ENCODE peak calls at places on chromosomes 2 and 18, in seven cellular contexts. G is body of pancreas, I is K562, V is uterus, U is A549, O is lung, A is cardiac muscle cell. Y is an unnamed sample. For H3K9me3, the result is how much of the 10 kb centered on the place peaks cover.

GRCh38 chr2:201777043-201777442 is 3.7 kb downstream of the ALS2 start:
- DNase-seq in I (no peak), A (no peak), U (no peak), O (no peak), G (no peak), V (no peak), Y (no peak)

GRCh38 chr2:11753886-11754704 is 7.7 kb downstream of the LPIN1 start:
- DNase-seq in G (no peak), A (no peak), U (peak), O (no peak), I (peak), V (no peak), Y (peak)

GRCh38 chr2:169397697-169398096 is 35.4 kb upstream of the LRP2 start:
- DNase-seq in I (peak), G (no peak), O (no peak), V (no peak), A (no peak), U (no peak), Y (no peak)

GRCh38 chr2:121266543-121267106 is 18.4 kb downstream of the TFCP2L1 start:
- DNase-seq in V (no peak), I (no peak), O (no peak), G (no peak), A (no peak), U (no peak), Y (no peak)

GRCh38 chr2:137229834-137230233 is 464.5 kb downstream of the THSD7B start:
- DNase-seq in U (no peak), I (no peak), V (no peak), A (no peak), G (no peak), O (no peak), Y (no peak)

GRCh38 chr18:2994603-2995432 is 18.1 kb downstream of the LPIN2 start:
- DNase-seq in A (no peak), G (no peak), I (peak), O (no peak), U (no peak), V (no peak), Y (no peak)

GRCh38 chr2:225462945-225463344 is 63.4 kb downstream of the NYAP2 start:
- DNase-seq in I (peak), G (no peak), O (no peak), U (no peak), V (no peak), A (no peak), Y (no peak)

GRCh38 chr2:181466661-181467576 is 9.7 kb downstream of the ITGA4 start:
- DNase-seq in V (peak), U (no peak), I (peak), O (peak), A (peak), G (peak), Y (peak)

GRCh38 chr2:43041661-43042360 is 184.6 kb downstream of the ZFP36L2 start:
- DNase-seq in I (peak), V (peak), O (no peak), G (no peak), U (peak), A (peak), Y (no peak)

GRCh38 chr18:37460616-37461015 is 105.0 kb downstream of the CELF4 start:
- DNase-seq in I (no peak), U (no peak), G (no peak), V (no peak), A (no peak), O (no peak), Y (no peak)

GRCh38 chr2:11481426-11481788 is 15.4 kb upstream of the E2F6 start:
- DNase-seq in O (no peak), U (no peak), I (no peak), G (no peak), V (no peak), A (no peak), Y (no peak)

GRCh38 chr18:48948112-48949050 is 2.4 kb downstream of the SMAD7 start:
- DNase-seq in V (no peak), U (no peak), O (no peak), I (peak), G (peak), A (peak), Y (peak)

GRCh38 chr18:50866765-50867164 is 12.2 kb upstream of the ME2 start:
- DNase-seq in I (no peak), O (no peak), A (no peak), G (no peak), V (no peak), U (no peak), Y (peak)

GRCh38 chr2:198052741-198053140 is 248.3 kb downstream of the PLCL1 start:
- DNase-seq in O (no peak), I (no peak), V (no peak), U (no peak), A (no peak), G (no peak), Y (no peak)

GRCh38 chr2:2798337-2798736 is 467.3 kb upstream of the MYT1L start:
- DNase-seq in U (no peak), O (no peak), G (no peak), I (no peak), A (no peak), V (no peak), Y (no peak)
- H3K9me3 ChIP-seq in U (under half), O (under half), G (under half), I (under half), A (under half), V (under half), Y (under half)

GRCh38 chr18:44597797-44598196 is 82.9 kb upstream of the SETBP1 start:
- DNase-seq in G (no peak), A (no peak), V (no peak), U (no peak), O (no peak), I (no peak), Y (no peak)
- H3K4me3 ChIP-seq in G (no peak), A (no peak), V (no peak), U (no peak), O (no peak), I (no peak), Y (no peak)

DNA sequence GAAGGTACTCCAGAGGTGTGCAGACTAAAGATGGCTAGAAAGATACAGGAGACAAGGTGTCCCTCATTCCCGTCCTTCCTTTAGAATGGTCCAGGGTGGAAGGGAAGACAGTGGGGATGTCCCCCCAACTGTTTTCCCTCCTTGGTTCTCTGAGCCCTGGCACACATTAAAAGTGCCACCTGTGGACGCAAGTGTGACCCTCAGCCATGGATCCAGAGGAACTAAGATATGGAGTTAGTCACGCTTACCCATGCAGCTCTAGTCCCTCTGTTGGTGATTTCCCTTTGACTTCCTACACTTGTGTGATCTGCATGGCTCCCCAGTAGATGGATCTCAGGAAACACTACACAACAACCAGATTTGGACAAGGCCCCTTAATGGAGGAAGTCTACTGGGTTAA is 113.1 kb upstream of the SRD5A2 start:
- DNase-seq in A (peak), O (no peak), G (no peak), U (no peak), I (peak), V (no peak), Y (no peak)
- H3K9me3 ChIP-seq in A (under half), O (under half), G (under half), U (half or more), I (under half), V (under half), Y (under half)

GRCh38 chr18:59001166-59001565 is 136.5 kb downstream of the ZNF532 start:
- DNase-seq in G (no peak), O (peak), U (no peak), V (no peak), A (no peak), I (no peak), Y (no peak)

GRCh38 chr18:58996131-58996632 is 131.5 kb downstream of the ZNF532 start:
- DNase-seq in I (no peak), V (no peak), O (no peak), A (no peak), G (no peak), U (no peak), Y (no peak)

GRCh38 chr18:58995663-58996062 is 131.0 kb downstream of the ZNF532 start:
- DNase-seq in G (no peak), U (no peak), O (no peak), A (no peak), V (no peak), I (no peak), Y (no peak)

GRCh38 chr18:58997811-58998337 is 133.2 kb downstream of the ZNF532 start:
- DNase-seq in V (peak), O (no peak), A (no peak), G (no peak), U (no peak), I (no peak), Y (no peak)

GRCh38 chr18:58998421-58999203 is 133.9 kb downstream of the ZNF532 start:
- DNase-seq in O (peak), A (no peak), G (no peak), I (no peak), U (no peak), V (peak), Y (no peak)
- H3K4me3 ChIP-seq in O (no peak), A (no peak), G (no peak), I (no peak), U (no peak), V (no peak), Y (no peak)